ENCODE peak calls at places on chromosomes 5 and 9, in six cellular contexts. One of them, this sample, is unnamed.

GRCh38 chr9:6354072-6354686 is 26.0 kb downstream of the TPD52L3 start:
- DNase-seq in kidney: no peak
- DNase-seq in RPMI7951: peak
- DNase-seq in AG04449: no peak
- DNase-seq in activated T-helper 1 cell treated with Interleukin-2 at 50 U/mL for 16 hours: peak
- DNase-seq in caudate nucleus: no peak
- DNase-seq in this sample: no peak

GRCh38 chr9:89315482-89315881 is 2.8 kb upstream of the SECISBP2 start:
- DNase-seq in kidney: no peak
- DNase-seq in RPMI7951: no peak
- DNase-seq in AG04449: no peak
- DNase-seq in activated T-helper 1 cell treated with Interleukin-2 at 50 U/mL for 16 hours: no peak
- DNase-seq in caudate nucleus: no peak
- DNase-seq in this sample: no peak

GRCh38 chr9:16029056-16029615 is 476.3 kb downstream of the CCDC171 start:
- DNase-seq in kidney: no peak
- DNase-seq in RPMI7951: peak
- DNase-seq in AG04449: no peak
- DNase-seq in activated T-helper 1 cell treated with Interleukin-2 at 50 U/mL for 16 hours: no peak
- DNase-seq in caudate nucleus: no peak
- DNase-seq in this sample: no peak

GRCh38 chr9:104256710-104257091 is 162.6 kb downstream of the SMC2 start:
- DNase-seq in kidney: no peak
- DNase-seq in RPMI7951: no peak
- DNase-seq in AG04449: no peak
- DNase-seq in activated T-helper 1 cell treated with Interleukin-2 at 50 U/mL for 16 hours: no peak
- DNase-seq in caudate nucleus: no peak
- DNase-seq in this sample: no peak

GRCh38 chr9:15696979-15697378 is 144.1 kb downstream of the CCDC171 start:
- DNase-seq in kidney: no peak
- DNase-seq in RPMI7951: peak
- DNase-seq in AG04449: no peak
- DNase-seq in activated T-helper 1 cell treated with Interleukin-2 at 50 U/mL for 16 hours: no peak
- DNase-seq in caudate nucleus: no peak
- DNase-seq in this sample: no peak

GRCh38 chr5:154860123-154860522 is 1.7 kb downstream of the CNOT8 start:
- DNase-seq in kidney: peak
- DNase-seq in RPMI7951: peak
- DNase-seq in AG04449: no peak
- DNase-seq in activated T-helper 1 cell treated with Interleukin-2 at 50 U/mL for 16 hours: no peak
- DNase-seq in caudate nucleus: no peak
- DNase-seq in this sample: no peak

GRCh38 chr5:141778683-141779082 is 96.7 kb upstream of the ARAP3 start:
- DNase-seq in kidney: no peak
- DNase-seq in RPMI7951: no peak
- DNase-seq in AG04449: no peak
- DNase-seq in activated T-helper 1 cell treated with Interleukin-2 at 50 U/mL for 16 hours: no peak
- DNase-seq in caudate nucleus: no peak
- DNase-seq in this sample: no peak

GRCh38 chr9:8486095-8486494 is 686.5 kb upstream of the DMAC1 start:
- DNase-seq in kidney: no peak
- DNase-seq in RPMI7951: no peak
- DNase-seq in AG04449: no peak
- DNase-seq in activated T-helper 1 cell treated with Interleukin-2 at 50 U/mL for 16 hours: no peak
- DNase-seq in caudate nucleus: no peak
- DNase-seq in this sample: no peak

GRCh38 chr5:95760291-95761191 is 29.4 kb downstream of the RHOBTB3 start:
- DNase-seq in kidney: no peak
- DNase-seq in RPMI7951: peak
- DNase-seq in AG04449: peak
- DNase-seq in activated T-helper 1 cell treated with Interleukin-2 at 50 U/mL for 16 hours: no peak
- DNase-seq in caudate nucleus: no peak
- DNase-seq in this sample: no peak

GRCh38 chr5:42629284-42629683 is 127.3 kb upstream of the CCDC152 start:
- DNase-seq in kidney: no peak
- DNase-seq in RPMI7951: no peak
- DNase-seq in AG04449: no peak
- DNase-seq in activated T-helper 1 cell treated with Interleukin-2 at 50 U/mL for 16 hours: no peak
- DNase-seq in caudate nucleus: no peak
- DNase-seq in this sample: no peak